ENCODE peak calls at places on chromosomes 5 and 9, in seven cellular contexts. E, U, D, C, M, G and J are unnamed samples.

GRCh38 chr5:74684900-74685851 is at the start of gene HEXB:
- DNase-seq in E (peak; percentile 79), U (peak; percentile 97), D (peak; percentile 80), C (peak; percentile 89), M (peak; percentile 27), G (peak; percentile 76), J (peak; percentile 30)

GRCh38 chr5:73722224-73722623 is 96.2 kb downstream of the ARHGEF28 start:
- DNase-seq in E (no peak), U (no peak), D (peak; percentile 33), C (no peak), M (no peak), G (peak; percentile 70), J (no peak)

GRCh38 chr9:93668261-93668871 is 92.0 kb downstream of the PHF2 start:
- DNase-seq in E (no peak), U (peak; percentile 44), D (no peak), C (no peak), M (no peak), G (no peak), J (no peak)

GRCh38 chr5:40046792-40047191 is 622.0 kb upstream of the DAB2 start:
- DNase-seq in E (no peak), U (no peak), D (peak; percentile 37), C (no peak), M (no peak), G (peak; percentile 59), J (no peak)

GRCh38 chr5:158590936-158591863 is 508.5 kb downstream of the EBF1 start:
- DNase-seq in E (no peak), U (no peak), D (peak; percentile 21), C (peak; percentile 10), M (no peak), G (peak; percentile 24), J (no peak)

GRCh38 chr9:120857481-120857880 is 14.8 kb upstream of the PSMD5 start:
- DNase-seq in E (no peak), U (no peak), D (no peak), C (no peak), M (no peak), G (no peak), J (no peak)

GRCh38 chr5:108670591-108671335 is 76.9 kb upstream of the FER start:
- DNase-seq in E (peak; percentile 38), U (no peak), D (peak; percentile 32), C (no peak), M (no peak), G (no peak), J (no peak)

GRCh38 chr9:94967481-94967880 is 241.0 kb downstream of the AOPEP start:
- DNase-seq in E (no peak), U (no peak), D (no peak), C (no peak), M (no peak), G (no peak), J (no peak)

GRCh38 chr9:129761901-129762359 is 9.1 kb upstream of the PTGES start:
- DNase-seq in E (no peak), U (no peak), D (peak; percentile 82), C (no peak), M (no peak), G (peak; percentile 74), J (no peak)

GRCh38 chr5:54462281-54462680 is 6.8 kb downstream of the HSPB3 start:
- DNase-seq in E (no peak), U (no peak), D (no peak), C (no peak), M (no peak), G (no peak), J (no peak)

GRCh38 chr9:14007199-14007769 is 306.7 kb downstream of the NFIB start:
- DNase-seq in E (no peak), U (no peak), D (no peak), C (no peak), M (no peak), G (no peak), J (no peak)

GRCh38 chr9:134378901-134379338 is 52.7 kb downstream of the RXRA start:
- DNase-seq in E (peak; percentile 45), U (no peak), D (peak; percentile 42), C (peak; percentile 94), M (no peak), G (peak; percentile 56), J (peak; percentile 87)

GRCh38 chr5:104375345-104375744 is 812.8 kb upstream of the NUDT12 start:
- DNase-seq in E (no peak), U (no peak), D (no peak), C (no peak), M (no peak), G (no peak), J (no peak)

GRCh38 chr5:125551246-125551645 is 804.8 kb upstream of the ZNF608 start:
- DNase-seq in E (no peak), U (no peak), D (no peak), C (no peak), M (no peak), G (peak; percentile 32), J (no peak)

GRCh38 chr9:25678846-25679360 is 659 bp upstream of the TUSC1 start:
- DNase-seq in E (no peak), U (no peak), D (no peak), C (no peak), M (no peak), G (no peak), J (no peak)